ENCODE peak calls at places on chromosome 12, in six cellular contexts. G is Peyer's patch; Z is progenitor cell of endocrine pancreas; O is fibroblast of the aortic adventitia; D is BJ; S is CD4-positive, alpha-beta T cell. P is an unnamed sample.

GRCh38 chr12:93089805-93090569 is 160.9 kb upstream of the EEA1 start:
- DNase-seq in G (peak; percentile 69), Z (no peak), O (peak; percentile 71), D (peak; percentile 46), S (no peak), P (no peak)

GRCh38 chr12:106291342-106291741 is 11.2 kb upstream of the TCP11L2 start:
- DNase-seq in G (no peak), Z (no peak), O (no peak), D (no peak), S (no peak), P (no peak)

GRCh38 chr12:111404362-111405148 is 1.2 kb upstream of the SH2B3 start:
- DNase-seq in G (peak; percentile 65), Z (no peak), O (no peak), D (no peak), S (no peak), P (peak; percentile 33)

GRCh38 chr12:10272466-10272865 is 35.2 kb upstream of the KLRD1 start:
- DNase-seq in G (no peak), Z (no peak), O (no peak), D (no peak), S (no peak), P (no peak)

GRCh38 chr12:122160761-122161160 is 13.3 kb downstream of the IL31 start:
- DNase-seq in G (no peak), Z (no peak), O (no peak), D (no peak), S (no peak), P (no peak)

GRCh38 chr12:3421599-3421998 is 69.4 kb upstream of the PRMT8 start:
- DNase-seq in G (no peak), Z (no peak), O (no peak), D (no peak), S (no peak), P (no peak)

GRCh38 chr12:11830298-11830937 is 180.9 kb downstream of the ETV6 start:
- DNase-seq in G (no peak), Z (no peak), O (no peak), D (no peak), S (no peak), P (no peak)

GRCh38 chr12:49301759-49302158 is 6.8 kb downstream of the PRPH start:
- DNase-seq in G (peak; percentile 44), Z (no peak), O (no peak), D (no peak), S (no peak), P (no peak)

GRCh38 chr12:94761559-94761958 is 111.2 kb upstream of the TMCC3 start:
- DNase-seq in G (no peak), Z (no peak), O (peak; percentile 85), D (peak; percentile 36), S (no peak), P (no peak)

GRCh38 chr12:74689929-74690328 is 152.3 kb downstream of the ATXN7L3B start:
- DNase-seq in G (no peak), Z (no peak), O (no peak), D (no peak), S (no peak), P (no peak)

GRCh38 chr12:74689071-74689655 is 151.5 kb downstream of the ATXN7L3B start:
- DNase-seq in G (no peak), Z (no peak), O (peak; percentile 81), D (peak; percentile 3), S (no peak), P (no peak)

GRCh38 chr12:74685385-74685784 is 147.8 kb downstream of the ATXN7L3B start:
- DNase-seq in G (no peak), Z (no peak), O (no peak), D (no peak), S (no peak), P (no peak)
- TF ChIP-seq CTCF in G (no peak), Z (no peak), O (no peak), D (no peak), S (no peak), P (no peak)

GRCh38 chr12:120238224-120238616 is 27.3 kb downstream of the PXN start:
- DNase-seq in G (no peak), Z (no peak), O (no peak), D (no peak), S (no peak), P (no peak)
- TF ChIP-seq CTCF in G (no peak), Z (no peak), O (no peak), D (no peak), S (no peak), P (no peak)

DNA sequence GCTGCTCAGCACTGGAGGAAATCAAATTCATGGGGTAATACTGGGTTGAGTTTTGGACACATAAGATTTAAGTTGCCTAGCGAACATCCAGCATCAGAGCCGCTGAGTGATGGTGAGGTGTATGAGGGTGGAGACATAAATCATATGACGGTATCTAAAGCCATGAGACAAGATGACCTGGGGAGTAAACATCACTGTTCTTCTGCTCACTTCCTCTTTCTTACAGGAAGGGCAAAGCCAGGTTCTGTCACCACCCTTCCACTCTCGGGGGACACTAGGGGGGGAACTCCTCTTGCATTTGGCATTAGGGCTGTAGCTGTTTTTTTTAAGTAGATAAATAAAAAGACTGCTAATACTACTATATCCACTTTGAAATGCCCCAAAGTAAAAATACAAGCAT is 24.0 kb downstream of the PRDM4 start:
- DNase-seq in G (peak; percentile 84), Z (no peak), O (no peak), D (no peak), S (no peak), P (no peak)
- TF ChIP-seq CTCF in G (no peak), Z (no peak), O (no peak), D (no peak), S (no peak), P (no peak)

GRCh38 chr12:132019891-132020290 is 70.1 kb downstream of the EP400 start:
- DNase-seq in G (peak; percentile 36), Z (no peak), O (no peak), D (no peak), S (no peak), P (no peak)

GRCh38 chr12:132015686-132016430 is 66.1 kb downstream of the EP400 start:
- DNase-seq in G (peak; percentile 36), Z (no peak), O (no peak), D (no peak), S (no peak), P (no peak)

GRCh38 chr12:132014092-132014914 is 64.6 kb downstream of the EP400 start:
- DNase-seq in G (peak; percentile 19), Z (no peak), O (no peak), D (no peak), S (no peak), P (no peak)

GRCh38 chr12:132018193-132018916 is 68.6 kb downstream of the EP400 start:
- DNase-seq in G (peak; percentile 21), Z (no peak), O (no peak), D (no peak), S (no peak), P (no peak)

GRCh38 chr12:132014915-132015280 is 65.2 kb downstream of the EP400 start:
- DNase-seq in G (peak; percentile 27), Z (no peak), O (no peak), D (no peak), S (no peak), P (no peak)
- TF ChIP-seq CTCF in G (no peak), Z (no peak), O (no peak), D (no peak), S (no peak), P (no peak)

GRCh38 chr12:88579572-88579940 is 715 bp downstream of the KITLG start:
- DNase-seq in G (peak; percentile 55), Z (peak; percentile 19), O (no peak), D (no peak), S (no peak), P (peak; percentile 47)

GRCh38 chr12:88578274-88578673 is 2.0 kb downstream of the KITLG start:
- DNase-seq in G (no peak), Z (no peak), O (no peak), D (no peak), S (no peak), P (peak; percentile 13)

GRCh38 chr12:88578821-88579518 is 1.3 kb downstream of the KITLG start:
- DNase-seq in G (peak; percentile 55), Z (peak; percentile 10), O (no peak), D (no peak), S (no peak), P (peak; percentile 33)

GRCh38 chr12:88575361-88575959 is 4.8 kb downstream of the KITLG start:
- DNase-seq in G (no peak), Z (no peak), O (no peak), D (no peak), S (no peak), P (no peak)

DNA sequence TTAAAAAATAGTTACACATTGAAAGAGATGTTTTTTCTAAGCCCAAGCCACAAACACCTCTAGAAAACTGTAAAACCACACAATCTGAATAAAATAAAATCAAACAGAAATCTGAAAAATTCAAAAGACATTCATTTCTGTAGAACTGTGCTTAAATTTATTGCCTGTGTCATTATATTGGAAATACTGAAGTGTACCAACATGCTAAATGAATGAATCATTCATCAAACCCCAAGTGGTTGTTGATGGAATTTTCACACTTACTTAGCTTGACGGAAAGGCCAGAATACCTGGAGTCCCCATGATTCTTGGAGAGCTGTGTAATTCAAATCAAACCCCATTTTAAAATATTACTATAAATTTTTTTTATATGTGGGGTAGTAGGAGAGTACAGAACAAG is 2.7 kb downstream of the KITLG start:
- DNase-seq in G (no peak), Z (no peak), O (no peak), D (no peak), S (no peak), P (no peak)
- TF ChIP-seq CTCF in G (no peak), Z (peak; percentile 46), O (peak; percentile 36), D (peak; percentile 13), S (no peak), P (peak; percentile 28)

P was measured in nephron progenitor cell.